ENCODE peak calls at places on chromosome 4, in six cellular contexts. Q is suprapubic skin, Y is PC-9, A is body of pancreas, T is astrocyte, C is upper lobe of right lung. L is an unnamed sample.

GRCh38 chr4:87304659-87305277 is 17.9 kb downstream of the HSD17B13 start:
- DNase-seq in Q (no peak), Y (peak; percentile 87), A (no peak), T (peak; percentile 52), C (no peak), L (no peak)

GRCh38 chr4:109803924-109804571 is 2.2 kb upstream of the CFI start:
- DNase-seq in Q (no peak), Y (peak; percentile 42), A (peak; percentile 43), T (peak; percentile 58), C (no peak), L (no peak)

GRCh38 chr4:175509320-175509719 is 302.7 kb downstream of the GPM6A start:
- DNase-seq in Q (no peak), Y (no peak), A (no peak), T (no peak), C (no peak), L (no peak)

GRCh38 chr4:163489929-163490328 is 4.6 kb upstream of the TMA16 start:
- DNase-seq in Q (no peak), Y (no peak), A (no peak), T (no peak), C (no peak), L (no peak)

GRCh38 chr4:183610613-183611012 is 48.4 kb downstream of the RWDD4 start:
- DNase-seq in Q (no peak), Y (no peak), A (no peak), T (no peak), C (no peak), L (no peak)

GRCh38 chr4:155705664-155706063 is 39.0 kb downstream of the GUCY1A1 start:
- DNase-seq in Q (no peak), Y (peak; percentile 62), A (no peak), T (peak; percentile 83), C (no peak), L (no peak)

GRCh38 chr4:146548443-146548842 is 26.7 kb upstream of the SLC10A7 start:
- DNase-seq in Q (no peak), Y (no peak), A (no peak), T (no peak), C (no peak), L (no peak)

GRCh38 chr4:1578968-1579833 is 104.9 kb downstream of the FAM53A start:
- DNase-seq in Q (peak; percentile 92), Y (no peak), A (peak; percentile 52), T (peak; percentile 23), C (peak; percentile 93), L (peak; percentile 81)

GRCh38 chr4:13399257-13399656 is 84.9 kb downstream of the RAB28 start:
- DNase-seq in Q (no peak), Y (no peak), A (no peak), T (peak; percentile 32), C (no peak), L (no peak)

GRCh38 chr4:20480161-20480947 is 219.9 kb upstream of the PACRGL start:
- DNase-seq in Q (no peak), Y (no peak), A (no peak), T (no peak), C (no peak), L (no peak)

GRCh38 chr4:183504930-183505555 is at the start of gene ING2:
- DNase-seq in Q (peak; percentile 84), Y (peak; percentile 42), A (no peak), T (peak; percentile 11), C (no peak), L (no peak)

GRCh38 chr4:39928538-39928937 is 49.2 kb downstream of the PDS5A start:
- DNase-seq in Q (no peak), Y (no peak), A (no peak), T (no peak), C (no peak), L (no peak)

GRCh38 chr4:56158483-56158882 is 209.7 kb downstream of the CEP135 start:
- DNase-seq in Q (no peak), Y (no peak), A (no peak), T (no peak), C (no peak), L (peak; percentile 52)

GRCh38 chr4:181677203-181677602 is 566.0 kb upstream of the TENM3 start:
- DNase-seq in Q (no peak), Y (no peak), A (no peak), T (no peak), C (no peak), L (no peak)

GRCh38 chr4:172546782-172547181 is 621.8 kb upstream of the GALNT7 start:
- DNase-seq in Q (no peak), Y (no peak), A (no peak), T (no peak), C (no peak), L (no peak)

GRCh38 chr4:25786497-25787065 is 76.2 kb downstream of the SEL1L3 start:
- DNase-seq in Q (no peak), Y (no peak), A (no peak), T (peak; percentile 28), C (no peak), L (no peak)

GRCh38 chr4:174828845-174829701 is at the start of gene GLRA3:
- DNase-seq in Q (no peak), Y (no peak), A (peak; percentile 57), T (peak; percentile 27), C (peak; percentile 80), L (peak; percentile 71)

GRCh38 chr4:38067499-38067898 is 107.3 kb downstream of the PTTG2 start:
- DNase-seq in Q (no peak), Y (no peak), A (no peak), T (no peak), C (no peak), L (no peak)

DNA sequence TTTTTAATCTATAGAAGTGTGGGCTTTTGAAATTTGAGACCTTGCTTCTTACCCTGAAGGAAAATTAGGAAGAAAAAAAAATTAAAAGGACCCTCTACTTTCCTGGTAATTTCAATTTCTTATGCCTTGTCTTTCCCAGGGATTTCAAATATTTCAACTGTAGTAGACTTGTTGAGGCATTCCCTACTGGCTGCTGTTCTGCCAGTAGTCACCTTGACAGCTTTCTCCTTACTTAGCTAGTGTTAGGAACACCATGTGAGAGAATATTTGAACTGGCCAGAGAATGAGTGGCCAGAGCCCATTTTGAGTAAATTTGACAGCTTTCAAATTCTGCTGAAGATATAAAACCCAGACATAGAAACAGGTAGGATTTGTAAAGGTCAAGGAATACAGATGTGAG is 24.0 kb upstream of the GBA3 start:
- DNase-seq in Q (no peak), Y (no peak), A (no peak), T (no peak), C (no peak), L (no peak)
- H3K4me3 ChIP-seq in Q (no peak overlapping the region), Y (no peak overlapping the region), A (no peak overlapping the region), T (no peak overlapping the region), C (no peak overlapping the region), L (no peak overlapping the region)

DNA sequence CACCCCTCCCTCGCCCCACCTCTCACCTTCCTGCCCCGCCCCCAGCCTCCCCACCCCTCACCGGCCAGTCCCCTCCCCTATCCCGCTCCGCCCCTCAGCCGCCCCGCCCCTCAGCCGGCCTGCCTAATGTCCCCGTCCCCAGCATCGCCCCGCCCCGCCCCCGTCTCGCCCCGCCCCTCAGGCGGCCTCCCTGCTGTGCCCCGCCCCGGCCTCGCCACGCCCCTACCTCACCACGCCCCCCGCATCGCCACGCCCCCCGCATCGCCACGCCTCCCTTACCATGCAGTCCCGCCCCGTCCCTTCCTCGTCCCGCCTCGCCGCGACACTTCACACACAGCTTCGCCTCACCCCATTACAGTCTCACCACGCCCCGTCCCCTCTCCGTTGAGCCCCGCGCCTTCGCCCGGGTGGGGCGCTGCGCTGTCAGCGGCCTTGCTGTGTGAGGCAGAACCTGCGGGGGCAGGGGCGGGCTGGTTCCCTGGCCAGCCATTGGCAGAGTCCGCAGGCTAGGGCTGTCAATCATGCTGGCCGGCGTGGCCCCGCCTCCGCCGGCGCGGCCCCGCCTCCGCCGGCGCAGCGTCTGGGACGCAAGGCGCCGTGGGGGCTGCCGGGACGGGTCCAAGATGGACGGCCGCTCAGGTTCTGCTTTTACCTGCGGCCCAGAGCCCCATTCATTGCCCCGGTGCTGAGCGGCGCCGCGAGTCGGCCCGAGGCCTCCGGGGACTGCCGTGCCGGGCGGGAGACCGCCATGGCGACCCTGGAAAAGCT is at the start of the genes HTT and HTT-AS:
- DNase-seq in Q (peak; percentile 98), Y (peak; percentile 80), A (peak; percentile 98), T (peak; percentile 81), C (peak; percentile 99), L (peak; percentile 99)
- TF ChIP-seq CTCF in Q (peak; percentile 11), Y (no peak), A (no peak), T (no peak), C (peak; percentile 14), L (peak; percentile 37)

GRCh38 chr4:34512631-34513030 is 1731.7 kb downstream of the ARAP2 start:
- DNase-seq in Q (no peak), Y (no peak), A (no peak), T (no peak), C (no peak), L (no peak)
- H3K4me3 ChIP-seq in Q (no peak overlapping the region), Y (no peak overlapping the region), A (no peak overlapping the region), T (no peak overlapping the region), C (no peak overlapping the region), L (no peak overlapping the region)

DNA sequence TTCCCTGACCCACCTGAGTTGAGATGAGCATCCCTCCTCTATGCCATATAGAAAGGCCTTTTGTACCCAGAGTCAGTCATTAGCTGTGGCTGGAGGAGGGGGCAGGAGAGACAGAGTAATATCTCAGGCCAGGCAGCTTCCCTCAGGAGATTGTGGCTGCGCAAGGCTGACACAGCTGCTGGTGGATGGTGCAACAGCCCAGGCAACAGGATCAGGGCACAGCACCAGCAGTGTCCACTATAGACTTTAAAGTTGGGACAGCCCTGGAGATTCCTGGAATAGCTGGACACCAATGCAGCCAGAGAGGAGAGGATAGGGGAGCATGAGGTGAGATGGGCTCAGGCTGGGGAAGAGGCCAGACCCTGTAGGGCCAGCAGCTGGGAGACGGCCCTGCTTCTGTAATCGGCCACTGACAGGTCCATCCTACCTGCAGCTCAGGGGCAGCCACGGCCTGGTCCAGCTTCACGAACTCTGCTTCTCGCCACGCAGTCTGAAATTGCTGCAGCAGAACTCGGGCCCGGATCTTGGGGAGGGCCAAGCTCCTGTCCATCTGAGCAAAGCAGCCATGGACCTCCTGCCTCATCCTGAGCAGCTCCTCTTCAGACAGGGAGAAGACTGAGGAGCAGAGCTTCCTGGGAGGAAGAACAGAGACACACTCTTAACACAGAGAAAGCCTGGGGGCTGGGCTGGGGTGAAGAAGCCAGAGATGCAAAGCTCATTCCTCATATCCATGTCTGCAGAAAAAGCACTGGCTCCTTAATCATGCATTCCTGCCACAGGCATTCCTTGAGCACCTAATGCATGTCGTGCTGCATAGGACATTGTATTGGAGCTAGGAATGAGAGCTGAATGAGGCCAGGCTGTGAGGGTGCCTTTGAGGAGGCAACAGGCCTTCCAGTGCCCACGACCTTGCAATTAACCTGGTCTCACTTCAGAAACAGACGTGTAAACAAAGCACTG is 90.0 kb downstream of the EVC2 start:
- DNase-seq in Q (no peak), Y (no peak), A (no peak), T (no peak), C (no peak), L (no peak)
- TF ChIP-seq CTCF in Q (no peak), Y (no peak), A (no peak), T (no peak), C (no peak), L (no peak)

GRCh38 chr4:102824398-102824797 is 3.0 kb downstream of the UBE2D3 start:
- DNase-seq in Q (no peak), Y (no peak), A (no peak), T (no peak), C (no peak), L (no peak)
- H3K4me3 ChIP-seq in Q (peak overlapping the region; percentile 68), Y (peak overlapping the region; percentile 95), A (no peak overlapping the region), T (peak overlapping the region; percentile 99), C (peak overlapping the region; percentile 93), L (peak overlapping the region; percentile 92)

GRCh38 chr4:67765401-67765800 is 11.2 kb upstream of the GNRHR start:
- DNase-seq in Q (no peak), Y (no peak), A (no peak), T (peak; percentile 41), C (no peak), L (no peak)

GRCh38 chr4:67765928-67766327 is 11.7 kb upstream of the GNRHR start:
- DNase-seq in Q (no peak), Y (no peak), A (no peak), T (no peak), C (no peak), L (no peak)

GRCh38 chr4:67770422-67770821 is 16.2 kb upstream of the GNRHR start:
- DNase-seq in Q (no peak), Y (no peak), A (no peak), T (no peak), C (no peak), L (no peak)
- TF ChIP-seq CTCF in Q (no peak), Y (no peak), A (no peak), T (no peak), C (no peak), L (no peak)